ENCODE peak calls at places on chromosomes 12 and 14, in five cellular contexts. W is A549, L is GM20000, D is RWPE1, M is fibroblast of lung. N is an unnamed sample.

GRCh38 chr14:54435500-54435981 is 5.6 kb downstream of the CNIH1 start:
- DNase-seq in W (no peak), L (no peak), D (peak), M (peak), N (no peak)

GRCh38 chr12:54197037-54197909 is 8.5 kb upstream of the SMUG1 start:
- DNase-seq in W (no peak), L (no peak), D (peak), M (no peak), N (no peak)

GRCh38 chr12:53223391-53224267 is 8.4 kb downstream of the RARG start:
- DNase-seq in W (no peak), L (no peak), D (no peak), M (peak), N (peak)

GRCh38 chr12:124299628-124300388 is 4.9 kb downstream of the RFLNA start:
- DNase-seq in W (no peak), L (no peak), D (no peak), M (no peak), N (no peak)

GRCh38 chr14:68018598-68018997 is 199.0 kb downstream of the RAD51B start:
- DNase-seq in W (no peak), L (no peak), D (no peak), M (no peak), N (no peak)

GRCh38 chr14:52977798-52978197 is 26.9 kb upstream of the FERMT2 start:
- DNase-seq in W (no peak), L (no peak), D (no peak), M (no peak), N (no peak)

GRCh38 chr14:86501611-86502010 is 971.7 kb downstream of the FLRT2 start:
- DNase-seq in W (no peak), L (no peak), D (no peak), M (no peak), N (no peak)

GRCh38 chr12:118633071-118633470 is 256.7 kb downstream of the SUDS3 start:
- DNase-seq in W (no peak), L (no peak), D (no peak), M (no peak), N (no peak)

GRCh38 chr14:29150659-29151058 is 384.1 kb downstream of the FOXG1 start:
- DNase-seq in W (no peak), L (no peak), D (no peak), M (no peak), N (no peak)

GRCh38 chr14:94992046-94992445 is 165.3 kb downstream of the DICER1 start:
- DNase-seq in W (no peak), L (no peak), D (peak), M (no peak), N (no peak)

GRCh38 chr14:73576391-73576790 is 7.4 kb downstream of the ACOT2 start:
- DNase-seq in W (peak), L (no peak), D (no peak), M (no peak), N (no peak)

GRCh38 chr12:22855456-22855855 is 230.5 kb downstream of the ETNK1 start:
- DNase-seq in W (no peak), L (no peak), D (no peak), M (no peak), N (no peak)

GRCh38 chr14:101755591-101756324 is 5.8 kb upstream of the PPP2R5C start:
- DNase-seq in W (no peak), L (no peak), D (no peak), M (no peak), N (no peak)

GRCh38 chr12:100668939-100669536 is 95.6 kb downstream of the GAS2L3 start:
- DNase-seq in W (peak), L (peak), D (peak), M (peak), N (peak)

GRCh38 chr12:104049278-104050257 is at the start of gene GLT8D2:
- DNase-seq in W (no peak), L (no peak), D (peak), M (peak), N (peak)

GRCh38 chr14:63727231-63727735 is 582 bp downstream of the SGPP1 start:
- DNase-seq in W (peak), L (no peak), D (no peak), M (peak), N (peak)

GRCh38 chr14:91167380-91167770 is 53.5 kb downstream of the DGLUCY start:
- DNase-seq in W (no peak), L (no peak), D (no peak), M (no peak), N (no peak)

GRCh38 chr12:19230299-19230866 is 100.8 kb downstream of the PLEKHA5 start:
- DNase-seq in W (no peak), L (no peak), D (no peak), M (no peak), N (no peak)

GRCh38 chr12:67592228-67593011 is 56.1 kb upstream of the DYRK2 start:
- DNase-seq in W (peak), L (peak), D (peak), M (peak), N (peak)

GRCh38 chr14:61476737-61477410 is 155.5 kb downstream of the PRKCH start:
- DNase-seq in W (peak), L (no peak), D (peak), M (peak), N (peak)

GRCh38 chr14:69695664-69696527 is 71.0 kb upstream of the SRSF5 start:
- DNase-seq in W (no peak), L (no peak), D (no peak), M (peak), N (peak)

DNA sequence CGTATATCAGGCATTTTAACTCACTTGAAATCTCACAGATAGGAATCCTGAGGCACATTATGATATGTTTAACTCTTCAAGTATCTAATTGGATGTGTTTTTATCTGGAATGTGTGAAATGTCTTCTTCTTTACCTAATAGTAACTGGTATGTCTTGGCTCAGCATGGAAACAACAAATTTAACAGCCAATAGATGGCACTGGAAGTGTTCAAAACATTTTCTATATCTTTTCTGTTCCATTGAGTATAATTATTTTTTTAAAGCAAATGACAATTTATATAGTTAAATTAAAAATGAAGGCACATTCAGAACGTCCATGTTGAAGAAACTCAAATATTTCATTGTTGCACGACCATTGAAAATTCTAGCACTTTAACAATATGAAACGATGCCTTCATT is 164.6 kb upstream of the SLC16A7 start:
- DNase-seq in W (no peak), L (no peak), D (no peak), M (peak), N (no peak)
- TF ChIP-seq CTCF in W (no peak), L (no peak), D (peak), M (no peak), N (no peak)

DNA sequence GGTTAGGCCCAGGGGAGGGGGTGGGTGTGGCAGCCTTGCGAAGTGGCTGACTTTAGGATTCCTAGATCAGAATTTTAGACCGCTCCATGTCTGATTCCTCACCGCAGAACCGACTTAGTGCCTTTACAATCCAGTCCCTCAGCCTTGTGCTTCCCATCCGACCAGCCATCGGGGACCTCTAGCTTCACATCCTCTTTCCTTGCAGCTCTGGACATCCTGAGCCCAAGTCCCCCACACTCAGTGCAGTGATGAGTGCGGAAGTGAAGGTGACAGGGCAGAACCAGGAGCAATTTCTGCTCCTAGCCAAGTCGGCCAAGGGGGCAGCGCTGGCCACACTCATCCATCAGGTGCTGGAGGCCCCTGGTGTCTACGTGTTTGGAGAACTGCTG is 557 bp downstream of the COPS7A start:
- DNase-seq in W (peak), L (peak), D (no peak), M (no peak), N (peak)
- TF ChIP-seq CTCF in W (no peak), L (no peak), D (no peak), M (no peak), N (no peak)

GRCh38 chr12:57012600-57013465 is 3.5 kb downstream of the TAC3 start:
- DNase-seq in W (no peak), L (peak), D (no peak), M (no peak), N (no peak)
- TF ChIP-seq CTCF in W (no peak), L (no peak), D (no peak), M (no peak), N (no peak)

DNA sequence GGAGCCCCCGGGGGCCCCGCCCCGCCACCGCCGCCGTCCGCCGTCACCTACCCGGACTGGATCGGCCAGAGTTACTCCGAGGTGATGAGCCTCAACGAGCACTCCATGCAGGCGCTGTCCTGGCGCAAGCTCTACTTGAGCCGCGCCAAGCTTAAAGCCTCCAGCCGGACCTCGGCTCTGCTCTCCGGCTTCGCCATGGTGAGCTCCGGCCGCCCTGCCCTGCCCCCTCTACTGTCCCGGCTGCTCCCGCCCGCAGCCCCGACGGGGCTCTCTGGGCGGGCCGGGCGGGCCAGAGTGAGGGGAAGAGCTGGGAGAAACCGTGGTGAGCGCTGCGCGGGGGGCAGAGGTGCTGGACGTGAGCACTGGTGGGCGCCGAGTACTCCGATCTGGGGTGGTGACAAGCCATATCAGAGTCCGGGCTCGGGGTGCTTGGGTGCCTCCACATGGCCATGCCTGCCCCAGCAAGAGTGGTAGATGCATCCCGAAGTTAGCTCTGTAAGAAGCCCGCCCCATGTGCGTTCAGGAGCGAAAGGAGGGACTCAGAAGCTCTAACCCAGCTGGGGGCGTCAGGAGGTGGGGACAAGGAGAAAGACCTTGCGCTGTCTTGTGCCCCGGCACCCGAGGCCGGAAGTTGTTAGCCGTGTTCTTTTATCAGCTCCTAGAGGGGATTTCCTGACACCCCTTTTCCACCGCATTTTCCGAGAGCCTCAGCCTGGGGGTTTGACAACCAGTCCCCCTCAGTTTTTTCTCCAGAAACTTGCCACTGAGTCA is 708 bp downstream of the ORAI1 start:
- DNase-seq in W (peak), L (peak), D (peak), M (peak), N (peak)
- TF ChIP-seq CTCF in W (peak), L (peak), D (peak), M (no peak), N (no peak)

GRCh38 chr12:114935658-114936057 is 251.7 kb upstream of the TBX3 start:
- DNase-seq in W (peak), L (no peak), D (no peak), M (no peak), N (no peak)
- TF ChIP-seq CTCF in W (peak), L (no peak), D (no peak), M (no peak), N (no peak)

GRCh38 chr12:26465419-26466097 is 270.2 kb downstream of the SSPN start:
- DNase-seq in W (peak), L (no peak), D (no peak), M (peak), N (no peak)
- TF ChIP-seq CTCF in W (peak), L (no peak), D (no peak), M (no peak), N (no peak)

DNA sequence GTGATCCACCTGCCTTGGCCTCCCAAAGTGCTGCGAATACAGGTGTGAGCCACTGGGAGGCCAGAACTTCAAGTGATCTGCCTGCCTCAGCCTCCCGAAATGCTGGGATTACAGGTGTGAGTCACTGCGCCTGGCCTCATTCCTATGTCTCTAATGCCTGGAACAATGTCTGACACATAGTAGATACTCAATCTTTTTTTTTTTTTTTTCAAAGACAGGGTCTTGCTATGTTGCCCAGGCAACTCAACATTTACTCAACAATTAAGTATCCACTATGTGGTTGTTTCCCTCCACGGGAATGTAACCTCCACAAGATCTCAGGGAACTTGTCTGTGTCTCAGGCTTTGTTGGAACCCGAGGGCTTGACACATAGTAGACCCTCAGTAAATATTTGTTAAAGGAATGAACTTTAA is 3.1 kb upstream of the TMEM120B start:
- DNase-seq in W (peak), L (no peak), D (no peak), M (peak), N (peak)
- TF ChIP-seq CTCF in W (no peak), L (no peak), D (no peak), M (no peak), N (no peak)

GRCh38 chr12:91309450-91309849 is 126.8 kb upstream of the DCN start:
- DNase-seq in W (no peak), L (no peak), D (no peak), M (no peak), N (no peak)

GRCh38 chr12:91316825-91317224 is 134.2 kb upstream of the DCN start:
- DNase-seq in W (no peak), L (no peak), D (no peak), M (peak), N (no peak)

GRCh38 chr12:91307957-91308705 is 125.5 kb upstream of the DCN start:
- DNase-seq in W (no peak), L (no peak), D (no peak), M (no peak), N (no peak)

GRCh38 chr12:91316161-91316759 is 133.6 kb upstream of the DCN start:
- DNase-seq in W (no peak), L (no peak), D (no peak), M (peak), N (no peak)

GRCh38 chr12:91311081-91311480 is 128.5 kb upstream of the DCN start:
- DNase-seq in W (no peak), L (no peak), D (no peak), M (no peak), N (no peak)
- TF ChIP-seq CTCF in W (no peak), L (no peak), D (no peak), M (no peak), N (no peak)

GRCh38 chr12:48817957-48818830 is at the start of gene CACNB3:
- DNase-seq in W (peak), L (peak), D (peak), M (peak), N (peak)

GRCh38 chr12:48820406-48820805 is 2.1 kb downstream of the CACNB3 start:
- DNase-seq in W (no peak), L (no peak), D (no peak), M (no peak), N (no peak)

GRCh38 chr12:48819986-48820385 is 1.7 kb downstream of the CACNB3 start:
- DNase-seq in W (no peak), L (no peak), D (no peak), M (no peak), N (no peak)

GRCh38 chr12:48816148-48816854 is 2.0 kb upstream of the CACNB3 start:
- DNase-seq in W (no peak), L (no peak), D (no peak), M (no peak), N (no peak)

GRCh38 chr12:48818831-48819590 is 715 bp downstream of the CACNB3 start:
- DNase-seq in W (no peak), L (no peak), D (no peak), M (no peak), N (peak)
- TF ChIP-seq CTCF in W (peak), L (no peak), D (no peak), M (peak), N (no peak)

N was measured in Calu3.